ENCODE peak calls at places on chromosomes 16 and 17, in ten cellular contexts. G, H, N, Y, J, E, Z, V, R and U are unnamed samples.

GRCh38 chr16:57167951-57168350 is 17.9 kb downstream of the PSME3IP1 start:
- DNase-seq in N (no peak), G (no peak), J (no peak), Z (peak; percentile 73), R (no peak), V (no peak), Y (no peak), H (peak; percentile 83), E (no peak), U (no peak)

GRCh38 chr16:54933281-54934150 is 2.9 kb downstream of the IRX5 start:
- DNase-seq in E (no peak), J (no peak), H (no peak), Y (no peak), V (no peak), G (no peak), R (no peak), N (no peak), Z (no peak), U (no peak)

GRCh38 chr17:72342582-72343527 is 222.0 kb downstream of the SOX9 start:
- DNase-seq in R (peak; percentile 45), E (no peak), Z (no peak), Y (no peak), V (no peak), J (peak; percentile 56), N (no peak), G (peak; percentile 40), H (no peak), U (no peak)

GRCh38 chr16:77775911-77776909 is 12.2 kb upstream of the VAT1L start:
- DNase-seq in Z (no peak), R (no peak), E (no peak), H (peak; percentile 65), G (no peak), N (no peak), J (no peak), V (no peak), Y (no peak), U (no peak)

GRCh38 chr17:32656851-32657250 is 170.1 kb downstream of the CDK5R1 start:
- DNase-seq in N (no peak), R (no peak), H (no peak), Z (no peak), G (no peak), Y (no peak), E (no peak), J (no peak), V (no peak), U (no peak)

GRCh38 chr16:15899538-15900100 is 11.2 kb upstream of the CEP20 start:
- DNase-seq in Z (peak; percentile 95), E (peak; percentile 41), J (peak; percentile 61), N (peak; percentile 61), V (no peak), H (peak; percentile 89), G (no peak), Y (peak; percentile 89), R (no peak), U (peak; percentile 84)

GRCh38 chr17:76935331-76935730 is 67.1 kb downstream of the MGAT5B start:
- DNase-seq in Y (no peak), H (peak; percentile 60), G (no peak), J (no peak), E (no peak), V (no peak), N (no peak), R (no peak), Z (no peak), U (no peak)

GRCh38 chr17:9360610-9361571 is 214.7 kb downstream of the STX8 start:
- DNase-seq in J (no peak), V (no peak), E (no peak), Z (peak; percentile 83), G (peak; percentile 58), R (peak; percentile 52), H (peak; percentile 89), Y (peak; percentile 34), N (peak; percentile 18), U (peak; percentile 28)

GRCh38 chr16:71724320-71724751 is at the start of gene PHLPP2:
- DNase-seq in N (no peak), R (no peak), Y (no peak), V (no peak), J (no peak), H (peak; percentile 10), G (no peak), Z (no peak), E (no peak), U (no peak)

GRCh38 chr16:71721066-71721740 is 3.3 kb downstream of the PHLPP2 start:
- DNase-seq in H (no peak), E (no peak), R (no peak), Z (no peak), G (no peak), N (no peak), Y (no peak), V (no peak), J (no peak), U (no peak)

GRCh38 chr16:71722801-71723536 is 1.5 kb downstream of the PHLPP2 start:
- DNase-seq in R (peak; percentile 74), G (peak; percentile 44), J (peak; percentile 65), E (peak; percentile 49), Z (peak; percentile 88), H (peak; percentile 54), V (peak; percentile 95), N (peak; percentile 80), Y (peak; percentile 69), U (peak; percentile 86)

GRCh38 chr16:71726491-71727319 is 2.2 kb upstream of the PHLPP2 start:
- DNase-seq in Y (no peak), E (no peak), H (no peak), Z (no peak), R (no peak), J (no peak), N (no peak), G (no peak), V (no peak), U (no peak)

GRCh38 chr16:71723537-71724319 is 773 bp downstream of the PHLPP2 start:
- DNase-seq in R (peak; percentile 67), V (peak; percentile 93), G (peak; percentile 74), J (peak; percentile 96), E (peak; percentile 72), H (peak; percentile 49), Z (peak; percentile 72), N (peak; percentile 85), Y (peak; percentile 81), U (peak; percentile 78)
- TF ChIP-seq POLR2A in R (no peak), V (no peak), G (peak; percentile 70), J (peak; percentile 53), E (peak; percentile 46), H (peak; percentile 51), Z (peak; percentile 22), N (peak; percentile 51), Y (peak; percentile 32), U (peak; percentile 23)

GRCh38 chr16:70294385-70295029 is 4.5 kb upstream of the DDX19B start:
- DNase-seq in V (peak; percentile 75), G (no peak), H (no peak), R (no peak), E (no peak), J (no peak), N (no peak), Z (no peak), Y (no peak), U (no peak)

GRCh38 chr16:70290949-70291519 is 1.7 kb upstream of the AARS1 start:
- DNase-seq in J (no peak), R (no peak), Z (no peak), V (no peak), N (no peak), E (no peak), H (peak; percentile 72), Y (no peak), G (no peak), U (no peak)

DNA sequence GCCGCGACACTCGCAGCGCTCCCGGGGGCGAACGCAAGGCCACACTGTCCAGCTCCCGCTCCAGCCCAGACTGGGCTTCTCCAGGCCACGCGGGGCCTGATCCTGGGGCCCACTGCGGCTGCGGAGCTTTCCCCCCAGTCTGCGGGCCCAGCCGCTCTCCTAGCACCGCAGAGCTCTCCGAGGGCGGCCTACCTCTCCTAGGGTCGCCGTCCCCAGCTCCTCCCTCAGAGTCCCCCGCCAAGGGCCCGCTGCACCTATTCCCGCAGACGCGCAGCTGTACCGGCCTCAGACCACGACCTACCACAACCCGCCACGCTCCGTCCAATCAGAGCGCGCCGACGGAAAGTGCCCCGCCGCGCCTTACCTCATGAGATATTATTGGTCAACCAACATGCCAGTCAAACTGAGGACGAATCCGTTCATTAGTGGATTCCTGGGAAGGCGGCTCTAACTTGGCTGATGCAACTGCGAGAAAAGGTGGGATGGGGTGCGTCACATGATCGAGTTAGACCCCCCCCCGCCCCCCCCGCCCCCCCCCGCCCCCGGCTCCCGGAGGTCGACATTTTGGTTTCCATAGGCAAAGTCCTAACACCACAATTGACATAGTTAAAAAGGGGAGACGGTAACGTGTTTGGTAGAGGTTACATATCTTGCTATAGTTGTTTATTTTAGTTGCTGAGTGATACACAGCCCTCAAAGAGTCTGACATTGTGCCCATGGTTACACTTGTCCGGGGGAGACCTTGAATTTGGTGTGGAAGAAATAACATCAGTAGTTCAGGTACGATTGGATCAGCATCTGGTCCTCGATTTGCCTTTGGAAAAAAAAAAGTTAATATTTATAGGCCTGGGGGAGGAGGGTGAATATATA is at the start of gene AARS1:
- DNase-seq in E (peak; percentile 83), V (peak; percentile 99), R (peak; percentile 98), G (peak; percentile 98), J (peak; percentile 98), H (peak; percentile 100), Z (peak; percentile 100), N (peak; percentile 97), Y (peak; percentile 98), U (peak; percentile 92)
- TF ChIP-seq POLR2A in E (peak; percentile 92), V (no peak), R (peak; percentile 56), G (peak; percentile 92), J (peak; percentile 99), H (peak; percentile 97), Z (peak; percentile 90), N (peak; percentile 97), Y (peak; percentile 98), U (peak; percentile 94)

GRCh38 chr17:50953518-50953830 is 87.3 kb upstream of the TOB1 start:
- DNase-seq in Z (no peak), J (no peak), V (peak; percentile 75), Y (no peak), E (no peak), G (no peak), N (no peak), R (no peak), H (no peak), U (no peak)

GRCh38 chr17:50954641-50955121 is 88.5 kb upstream of the TOB1 start:
- DNase-seq in E (no peak), Y (no peak), G (no peak), V (peak; percentile 87), H (no peak), R (no peak), J (no peak), N (no peak), Z (no peak), U (no peak)

GRCh38 chr17:50952889-50953288 is 86.7 kb upstream of the TOB1 start:
- DNase-seq in Y (no peak), Z (no peak), V (peak; percentile 82), R (no peak), G (peak; percentile 15), N (no peak), J (no peak), H (no peak), E (no peak), U (no peak)

GRCh38 chr17:50955160-50955559 is 89.0 kb upstream of the TOB1 start:
- DNase-seq in J (no peak), V (peak; percentile 82), E (no peak), G (peak; percentile 27), R (no peak), N (no peak), H (no peak), Z (no peak), Y (no peak), U (no peak)

GRCh38 chr17:50953831-50954601 is 87.9 kb upstream of the TOB1 start:
- DNase-seq in J (no peak), N (peak; percentile 43), V (peak; percentile 93), E (no peak), R (peak; percentile 63), H (peak; percentile 82), G (peak; percentile 92), Y (peak; percentile 58), Z (no peak), U (no peak)
- TF ChIP-seq POLR2A in J (no peak), N (no peak), V (no peak), E (no peak), R (no peak), H (no peak), G (peak; percentile 58), Y (no peak), Z (no peak), U (no peak)

GRCh38 chr16:56106527-56106926 is 84.8 kb upstream of the GNAO1 start:
- DNase-seq in R (no peak), Z (no peak), J (no peak), G (no peak), E (no peak), N (no peak), V (no peak), Y (no peak), H (no peak), U (no peak)
- TF ChIP-seq POLR2A in R (no peak), Z (no peak), J (no peak), G (no peak), E (no peak), N (no peak), V (no peak), Y (no peak), H (no peak), U (no peak)